ENCODE peak calls at places on chromosomes 3 and 15, in nine cellular contexts. One of them, this sample, is unnamed.

GRCh38 chr15:72285927-72286516 is 13.7 kb upstream of the PARP6 start:
- DNase-seq in heart left ventricle: peak
- DNase-seq in stimulated activated CD4-positive, alpha-beta T cell treated with anti-CD3 and anti-CD28 coated beads, Interleukin-1b, Interleukin-23, amount 100 ng/mL, for 1 hour: peak
- DNase-seq in iris pigment epithelial cell: no peak
- DNase-seq in GM23248: peak
- DNase-seq in GM04504: no peak
- DNase-seq in M059J: peak
- DNase-seq in SJCRH30: peak
- DNase-seq in GM03348: peak
- DNase-seq in this sample: peak

GRCh38 chr3:190038050-190038631 is 82.6 kb downstream of the P3H2 start:
- DNase-seq in heart left ventricle: peak
- DNase-seq in stimulated activated CD4-positive, alpha-beta T cell treated with anti-CD3 and anti-CD28 coated beads, Interleukin-1b, Interleukin-23, amount 100 ng/mL, for 1 hour: no peak
- DNase-seq in iris pigment epithelial cell: peak
- DNase-seq in GM23248: peak
- DNase-seq in GM04504: no peak
- DNase-seq in M059J: peak
- DNase-seq in SJCRH30: no peak
- DNase-seq in GM03348: peak
- DNase-seq in this sample: peak

GRCh38 chr15:78604420-78604819 is 16.4 kb downstream of the CHRNA3 start:
- DNase-seq in heart left ventricle: no peak
- DNase-seq in stimulated activated CD4-positive, alpha-beta T cell treated with anti-CD3 and anti-CD28 coated beads, Interleukin-1b, Interleukin-23, amount 100 ng/mL, for 1 hour: no peak
- DNase-seq in iris pigment epithelial cell: no peak
- DNase-seq in GM23248: no peak
- DNase-seq in GM04504: no peak
- DNase-seq in M059J: no peak
- DNase-seq in SJCRH30: no peak
- DNase-seq in GM03348: no peak
- DNase-seq in this sample: no peak

GRCh38 chr3:99319450-99319849 is 318.9 kb upstream of the COL8A1 start:
- DNase-seq in heart left ventricle: no peak
- DNase-seq in stimulated activated CD4-positive, alpha-beta T cell treated with anti-CD3 and anti-CD28 coated beads, Interleukin-1b, Interleukin-23, amount 100 ng/mL, for 1 hour: no peak
- DNase-seq in iris pigment epithelial cell: peak
- DNase-seq in GM23248: peak
- DNase-seq in GM04504: no peak
- DNase-seq in M059J: peak
- DNase-seq in SJCRH30: no peak
- DNase-seq in GM03348: no peak
- DNase-seq in this sample: no peak

GRCh38 chr3:99971761-99972160 is 142.5 kb downstream of the FILIP1L start:
- DNase-seq in heart left ventricle: no peak
- DNase-seq in stimulated activated CD4-positive, alpha-beta T cell treated with anti-CD3 and anti-CD28 coated beads, Interleukin-1b, Interleukin-23, amount 100 ng/mL, for 1 hour: no peak
- DNase-seq in iris pigment epithelial cell: no peak
- DNase-seq in GM23248: no peak
- DNase-seq in GM04504: no peak
- DNase-seq in M059J: no peak
- DNase-seq in SJCRH30: no peak
- DNase-seq in GM03348: no peak
- DNase-seq in this sample: no peak

GRCh38 chr15:42832577-42832976 is 88.0 kb downstream of the TTBK2 start:
- DNase-seq in heart left ventricle: no peak
- DNase-seq in stimulated activated CD4-positive, alpha-beta T cell treated with anti-CD3 and anti-CD28 coated beads, Interleukin-1b, Interleukin-23, amount 100 ng/mL, for 1 hour: no peak
- DNase-seq in iris pigment epithelial cell: peak
- DNase-seq in GM23248: peak
- DNase-seq in GM04504: peak
- DNase-seq in M059J: peak
- DNase-seq in SJCRH30: no peak
- DNase-seq in GM03348: peak
- DNase-seq in this sample: no peak

GRCh38 chr3:42654331-42655201 is 1.1 kb downstream of the ZBTB47 start:
- DNase-seq in heart left ventricle: peak
- DNase-seq in stimulated activated CD4-positive, alpha-beta T cell treated with anti-CD3 and anti-CD28 coated beads, Interleukin-1b, Interleukin-23, amount 100 ng/mL, for 1 hour: no peak
- DNase-seq in iris pigment epithelial cell: peak
- DNase-seq in GM23248: peak
- DNase-seq in GM04504: peak
- DNase-seq in M059J: peak
- DNase-seq in SJCRH30: peak
- DNase-seq in GM03348: peak
- DNase-seq in this sample: no peak

GRCh38 chr3:141795311-141795710 is 32.1 kb downstream of the GRK7 start:
- DNase-seq in heart left ventricle: no peak
- DNase-seq in stimulated activated CD4-positive, alpha-beta T cell treated with anti-CD3 and anti-CD28 coated beads, Interleukin-1b, Interleukin-23, amount 100 ng/mL, for 1 hour: no peak
- DNase-seq in iris pigment epithelial cell: no peak
- DNase-seq in GM23248: peak
- DNase-seq in GM04504: no peak
- DNase-seq in M059J: no peak
- DNase-seq in SJCRH30: no peak
- DNase-seq in GM03348: no peak
- DNase-seq in this sample: no peak

GRCh38 chr3:50370594-50370993 is 11.3 kb upstream of the TMEM115 start:
- DNase-seq in heart left ventricle: no peak
- DNase-seq in stimulated activated CD4-positive, alpha-beta T cell treated with anti-CD3 and anti-CD28 coated beads, Interleukin-1b, Interleukin-23, amount 100 ng/mL, for 1 hour: no peak
- DNase-seq in iris pigment epithelial cell: peak
- DNase-seq in GM23248: peak
- DNase-seq in GM04504: no peak
- DNase-seq in M059J: peak
- DNase-seq in SJCRH30: no peak
- DNase-seq in GM03348: no peak
- DNase-seq in this sample: no peak

GRCh38 chr3:176974303-176974702 is 223.0 kb downstream of the TBL1XR1 start:
- DNase-seq in heart left ventricle: no peak
- DNase-seq in stimulated activated CD4-positive, alpha-beta T cell treated with anti-CD3 and anti-CD28 coated beads, Interleukin-1b, Interleukin-23, amount 100 ng/mL, for 1 hour: no peak
- DNase-seq in iris pigment epithelial cell: no peak
- DNase-seq in GM23248: no peak
- DNase-seq in GM04504: no peak
- DNase-seq in M059J: peak
- DNase-seq in SJCRH30: no peak
- DNase-seq in GM03348: no peak
- DNase-seq in this sample: no peak

GRCh38 chr15:88993662-88994061 is 80.5 kb upstream of the MFGE8 start:
- DNase-seq in heart left ventricle: no peak
- DNase-seq in stimulated activated CD4-positive, alpha-beta T cell treated with anti-CD3 and anti-CD28 coated beads, Interleukin-1b, Interleukin-23, amount 100 ng/mL, for 1 hour: no peak
- DNase-seq in iris pigment epithelial cell: no peak
- DNase-seq in GM23248: no peak
- DNase-seq in GM04504: no peak
- DNase-seq in M059J: no peak
- DNase-seq in SJCRH30: no peak
- DNase-seq in GM03348: no peak
- DNase-seq in this sample: no peak

GRCh38 chr3:55330355-55330754 is 156.8 kb downstream of the WNT5A start:
- DNase-seq in heart left ventricle: no peak
- DNase-seq in stimulated activated CD4-positive, alpha-beta T cell treated with anti-CD3 and anti-CD28 coated beads, Interleukin-1b, Interleukin-23, amount 100 ng/mL, for 1 hour: no peak
- DNase-seq in iris pigment epithelial cell: peak
- DNase-seq in GM23248: peak
- DNase-seq in GM04504: peak
- DNase-seq in M059J: peak
- DNase-seq in SJCRH30: no peak
- DNase-seq in GM03348: peak
- DNase-seq in this sample: no peak

GRCh38 chr15:68252925-68253534 is 23.5 kb upstream of the CLN6 start:
- DNase-seq in heart left ventricle: no peak
- DNase-seq in stimulated activated CD4-positive, alpha-beta T cell treated with anti-CD3 and anti-CD28 coated beads, Interleukin-1b, Interleukin-23, amount 100 ng/mL, for 1 hour: no peak
- DNase-seq in iris pigment epithelial cell: peak
- DNase-seq in GM23248: peak
- DNase-seq in GM04504: peak
- DNase-seq in M059J: peak
- DNase-seq in SJCRH30: peak
- DNase-seq in GM03348: peak
- DNase-seq in this sample: no peak

GRCh38 chr15:97929456-97930229 is 30.9 kb upstream of the ARRDC4 start:
- DNase-seq in heart left ventricle: no peak
- DNase-seq in stimulated activated CD4-positive, alpha-beta T cell treated with anti-CD3 and anti-CD28 coated beads, Interleukin-1b, Interleukin-23, amount 100 ng/mL, for 1 hour: no peak
- DNase-seq in iris pigment epithelial cell: no peak
- DNase-seq in GM23248: no peak
- DNase-seq in GM04504: no peak
- DNase-seq in M059J: peak
- DNase-seq in SJCRH30: no peak
- DNase-seq in GM03348: no peak
- DNase-seq in this sample: no peak

GRCh38 chr3:194112120-194113106 is 23.5 kb upstream of the HES1 start:
- DNase-seq in heart left ventricle: no peak
- DNase-seq in stimulated activated CD4-positive, alpha-beta T cell treated with anti-CD3 and anti-CD28 coated beads, Interleukin-1b, Interleukin-23, amount 100 ng/mL, for 1 hour: no peak
- DNase-seq in iris pigment epithelial cell: peak
- DNase-seq in GM23248: no peak
- DNase-seq in GM04504: no peak
- DNase-seq in M059J: peak
- DNase-seq in SJCRH30: no peak
- DNase-seq in GM03348: no peak
- DNase-seq in this sample: peak

GRCh38 chr15:90101130-90101968 is 919 bp downstream of the IDH2 start:
- DNase-seq in heart left ventricle: peak
- DNase-seq in stimulated activated CD4-positive, alpha-beta T cell treated with anti-CD3 and anti-CD28 coated beads, Interleukin-1b, Interleukin-23, amount 100 ng/mL, for 1 hour: no peak
- DNase-seq in iris pigment epithelial cell: no peak
- DNase-seq in GM23248: peak
- DNase-seq in GM04504: no peak
- DNase-seq in M059J: no peak
- DNase-seq in SJCRH30: peak
- DNase-seq in GM03348: no peak
- DNase-seq in this sample: peak

GRCh38 chr3:54733079-54733478 is 194.8 kb downstream of the LRTM1 start:
- DNase-seq in heart left ventricle: no peak
- DNase-seq in stimulated activated CD4-positive, alpha-beta T cell treated with anti-CD3 and anti-CD28 coated beads, Interleukin-1b, Interleukin-23, amount 100 ng/mL, for 1 hour: no peak
- DNase-seq in iris pigment epithelial cell: no peak
- DNase-seq in GM23248: no peak
- DNase-seq in GM04504: no peak
- DNase-seq in M059J: no peak
- DNase-seq in SJCRH30: peak
- DNase-seq in GM03348: no peak
- DNase-seq in this sample: no peak

GRCh38 chr3:110814170-110815007 is 257.2 kb upstream of the NECTIN3 start:
- DNase-seq in heart left ventricle: no peak
- DNase-seq in stimulated activated CD4-positive, alpha-beta T cell treated with anti-CD3 and anti-CD28 coated beads, Interleukin-1b, Interleukin-23, amount 100 ng/mL, for 1 hour: no peak
- DNase-seq in iris pigment epithelial cell: peak
- DNase-seq in GM23248: peak
- DNase-seq in GM04504: peak
- DNase-seq in M059J: peak
- DNase-seq in SJCRH30: peak
- DNase-seq in GM03348: peak
- DNase-seq in this sample: no peak

This sample was measured in left colon.